ENCODE peak calls at places on chromosome 22, in four cellular contexts. H is K562, M is HepG2, R is HCT116. P is an unnamed sample. For H3K4me1, the result is how much of the 10 kb centered on the place peaks cover.

GRCh38 chr22:44225091-44225689 is 44.5 kb downstream of the PARVG start:
- DNase-seq in M (no peak), H (no peak), R (no peak), P (no peak)

GRCh38 chr22:19442166-19442565 is 5.3 kb downstream of the C22orf39 start:
- DNase-seq in H (peak), R (no peak), M (no peak), P (no peak)

GRCh38 chr22:29625090-29625825 is 21.8 kb downstream of the NF2 start:
- DNase-seq in H (peak), R (no peak), M (peak), P (no peak)

GRCh38 chr22:36017661-36018091 is 10.9 kb downstream of the RBFOX2 start:
- DNase-seq in R (no peak), M (no peak), H (no peak), P (no peak)

GRCh38 chr22:46287873-46288751 is 8.6 kb upstream of the GTSE1 start:
- DNase-seq in M (no peak), H (no peak), R (no peak), P (no peak)

GRCh38 chr22:49938565-49939136 is 20.2 kb downstream of the CRELD2 start:
- DNase-seq in M (no peak), R (no peak), H (no peak), P (no peak)

GRCh38 chr22:49815641-49816071 is 12.0 kb downstream of the BRD1 start:
- DNase-seq in R (no peak), M (no peak), H (no peak), P (no peak)

GRCh38 chr22:44256860-44257560 is 55.7 kb downstream of the SHISAL1 start:
- DNase-seq in H (no peak), R (no peak), M (no peak), P (no peak)

GRCh38 chr22:19707347-19708322 is 6.7 kb upstream of the SEPTIN5 start:
- DNase-seq in H (no peak), R (no peak), M (no peak), P (no peak)

GRCh38 chr22:29219881-29220670 is 14.4 kb downstream of the EMID1 start:
- DNase-seq in H (no peak), M (peak), R (no peak), P (no peak)

GRCh38 chr22:44729391-44730012 is 22.9 kb upstream of the ARHGAP8 start:
- DNase-seq in R (no peak), H (no peak), M (no peak), P (no peak)

GRCh38 chr22:29799217-29799680 is 32.1 kb downstream of the UQCR10 start:
- DNase-seq in H (peak), M (peak), R (peak), P (no peak)

GRCh38 chr22:35037089-35037488 is 28.9 kb upstream of the ISX start:
- DNase-seq in R (no peak), M (no peak), H (peak), P (no peak)

GRCh38 chr22:28799834-28800307 is 498 bp downstream of the XBP1 start:
- DNase-seq in R (no peak), H (peak), M (no peak), P (no peak)

GRCh38 chr22:47046411-47047065 is 284.1 kb downstream of the TBC1D22A start:
- DNase-seq in R (no peak), H (no peak), M (no peak), P (no peak)

GRCh38 chr22:25623310-25623734 is 58.8 kb downstream of the GRK3 start:
- DNase-seq in R (no peak), M (no peak), H (no peak), P (no peak)

GRCh38 chr22:17319541-17319940 is 49.7 kb upstream of the CECR2 start:
- DNase-seq in M (no peak), R (no peak), H (peak), P (no peak)

GRCh38 chr22:44439356-44440223 is 58.4 kb downstream of the RTL6 start:
- DNase-seq in H (no peak), R (no peak), M (no peak), P (no peak)

GRCh38 chr22:35749808-35750207 is 32.1 kb downstream of the APOL5 start:
- DNase-seq in H (no peak), M (no peak), R (no peak), P (no peak)

GRCh38 chr22:45999379-45999971 is 22.5 kb upstream of the WNT7B start:
- DNase-seq in M (no peak), R (no peak), H (no peak), P (no peak)

GRCh38 chr22:26320469-26320868 is 108.6 kb upstream of the ASPHD2 start:
- DNase-seq in M (no peak), R (no peak), H (no peak), P (no peak)

GRCh38 chr22:17914474-17914873 is 109.9 kb downstream of the MICAL3 start:
- DNase-seq in M (no peak), H (no peak), R (no peak), P (no peak)

GRCh38 chr22:43697894-43698293 is 114.2 kb downstream of the EFCAB6 start:
- DNase-seq in R (no peak), H (no peak), M (no peak), P (no peak)

GRCh38 chr22:23912293-23912903 is 18.2 kb downstream of the MIF start:
- DNase-seq in H (no peak), M (no peak), R (no peak), P (no peak)

GRCh38 chr22:32843300-32843699 is 41.8 kb downstream of the TIMP3 start:
- DNase-seq in H (no peak), M (no peak), R (no peak), P (no peak)

GRCh38 chr22:49235463-49236300 is 592.0 kb downstream of the BRD1 start:
- DNase-seq in H (no peak), R (no peak), M (no peak), P (no peak)

GRCh38 chr22:46845281-46846153 is 83.1 kb downstream of the TBC1D22A start:
- DNase-seq in H (no peak), R (no peak), M (no peak), P (no peak)

GRCh38 chr22:32255726-32256125 is 579 bp upstream of the SLC5A4 start:
- DNase-seq in M (no peak), H (no peak), R (no peak), P (no peak)

GRCh38 chr22:25718109-25718830 is 23.7 kb upstream of the MYO18B start:
- DNase-seq in M (no peak), H (no peak), R (no peak), P (no peak)

GRCh38 chr22:22884010-22884887 is 3.4 kb upstream of the IGLL5 start:
- DNase-seq in R (peak), H (peak), M (peak), P (no peak)
- TF ChIP-seq TCF7L2 in R (no peak), H (no peak), M (no peak), P (no peak)

GRCh38 chr22:48182896-48183805 is 1420.7 kb downstream of the TBC1D22A start:
- DNase-seq in H (no peak), R (no peak), M (no peak), P (no peak)

GRCh38 chr22:48186121-48186790 is 1423.8 kb downstream of the TBC1D22A start:
- DNase-seq in H (no peak), R (no peak), M (no peak), P (no peak)

GRCh38 chr22:48187272-48187855 is 1424.9 kb downstream of the TBC1D22A start:
- DNase-seq in H (no peak), M (no peak), R (no peak), P (no peak)

GRCh38 chr22:48185071-48185470 is 1422.6 kb downstream of the TBC1D22A start:
- DNase-seq in H (no peak), M (no peak), R (no peak), P (no peak)

GRCh38 chr22:48185656-48186055 is 1423.2 kb downstream of the TBC1D22A start:
- DNase-seq in H (no peak), M (no peak), R (no peak), P (no peak)
- H3K4me1 ChIP-seq in H (under half), M (under half), R (under half), P (under half)

GRCh38 chr22:38257170-38257569 is 15.6 kb downstream of the TMEM184B start:
- DNase-seq in R (no peak), H (no peak), M (no peak), P (no peak)
- TF ChIP-seq POLR2AphosphoS5 in R (no peak), H (no peak), M (no peak), P (no peak)

DNA sequence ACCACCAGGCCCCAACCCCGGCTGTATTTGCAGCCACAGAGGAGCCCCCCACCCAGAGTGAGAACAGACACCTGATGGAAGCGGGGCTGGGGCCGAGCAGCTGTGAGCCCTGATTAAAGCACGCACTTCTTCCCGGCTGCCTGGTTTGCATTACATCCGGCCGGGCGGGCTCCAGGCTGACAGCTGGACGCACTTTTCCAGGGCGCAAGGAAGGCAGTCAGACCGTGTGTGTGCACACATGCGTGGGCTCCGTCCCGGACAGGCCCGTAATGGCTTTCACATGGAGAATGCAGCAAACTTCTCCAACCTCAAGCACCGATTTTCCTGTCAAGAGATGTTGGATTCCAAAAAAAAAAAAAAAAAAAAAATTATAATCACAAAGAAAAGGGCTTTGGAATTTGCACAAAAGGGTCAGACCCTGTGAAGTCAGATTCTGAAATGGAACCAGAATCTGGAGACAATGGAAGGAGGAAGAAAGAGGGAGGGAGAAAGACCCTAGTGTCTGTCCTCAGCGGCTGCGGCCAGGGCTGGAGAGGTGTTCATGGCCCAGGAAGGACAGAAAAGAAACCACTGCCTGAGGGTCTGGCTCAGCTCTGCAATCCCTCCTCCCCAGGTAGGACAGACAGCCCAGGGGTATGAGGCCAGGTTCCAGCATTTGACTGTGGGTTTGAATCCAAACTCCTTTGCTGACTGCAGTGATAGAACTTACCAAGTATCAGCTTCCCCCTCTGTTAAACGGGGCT is 365.5 kb downstream of the MN1 start:
- DNase-seq in M (no peak), H (no peak), R (no peak), P (no peak)
- TF ChIP-seq TCF7L2 in M (no peak), H (no peak), R (no peak), P (no peak)

GRCh38 chr22:38176170-38176741 is 5.4 kb downstream of the PLA2G6 start:
- DNase-seq in M (no peak), R (no peak), H (no peak), P (no peak)

GRCh38 chr22:38173156-38173906 is 8.3 kb downstream of the PLA2G6 start:
- DNase-seq in R (no peak), M (no peak), H (no peak), P (no peak)

GRCh38 chr22:38174626-38175025 is 7.0 kb downstream of the PLA2G6 start:
- DNase-seq in M (no peak), H (no peak), R (no peak), P (no peak)

GRCh38 chr22:38177044-38177443 is 4.6 kb downstream of the PLA2G6 start:
- DNase-seq in M (no peak), R (no peak), H (no peak), P (no peak)

GRCh38 chr22:38175206-38176118 is 6.2 kb downstream of the PLA2G6 start:
- DNase-seq in R (no peak), M (no peak), H (no peak), P (no peak)
- H3K4me1 ChIP-seq in R (half or more), M (half or more), H (under half), P (under half)

P was measured in Panc1.